ENCODE peak calls at places on chromosomes 6 and 20, in four cellular contexts. Y is endothelial cell of umbilical vein, B is uterus, I is body of pancreas. L is an unnamed sample.

GRCh38 chr6:169452117-169452868 is 198.6 kb upstream of the THBS2 start:
- DNase-seq in Y (no peak), B (peak), I (peak), L (no peak)

GRCh38 chr20:47455133-47456040 is 46.3 kb upstream of the NCOA3 start:
- DNase-seq in Y (no peak), B (no peak), I (no peak), L (no peak)

GRCh38 chr6:39812853-39813533 is 20.8 kb downstream of the DAAM2 start:
- DNase-seq in Y (no peak), B (peak), I (peak), L (no peak)

GRCh38 chr6:30711758-30712380 is 5.2 kb downstream of the MDC1 start:
- DNase-seq in Y (no peak), B (no peak), I (no peak), L (peak)

GRCh38 chr20:25317351-25318075 is 69.6 kb downstream of the PYGB start:
- DNase-seq in Y (no peak), B (peak), I (no peak), L (peak)

GRCh38 chr6:150668882-150669476 is 69.3 kb downstream of the PLEKHG1 start:
- DNase-seq in Y (no peak), B (no peak), I (no peak), L (no peak)

GRCh38 chr6:39841291-39841690 is 49.1 kb downstream of the DAAM2 start:
- DNase-seq in Y (no peak), B (no peak), I (no peak), L (no peak)

GRCh38 chr6:138973481-138974140 is 14.4 kb downstream of the REPS1 start:
- DNase-seq in Y (peak), B (no peak), I (no peak), L (no peak)

GRCh38 chr6:45813943-45814342 is 201.7 kb downstream of the CLIC5 start:
- DNase-seq in Y (no peak), B (no peak), I (no peak), L (no peak)

GRCh38 chr6:26197736-26198625 is 110.8 kb downstream of the HFE start:
- DNase-seq in Y (peak), B (no peak), I (peak), L (no peak)

GRCh38 chr6:169824848-169825557 is 73.6 kb downstream of the ERMARD start:
- DNase-seq in Y (no peak), B (peak), I (no peak), L (no peak)

GRCh38 chr20:47142782-47143170 is 213.7 kb downstream of the ZMYND8 start:
- DNase-seq in Y (no peak), B (no peak), I (no peak), L (no peak)

GRCh38 chr6:31495580-31495979 is 2.4 kb upstream of the MICB start:
- DNase-seq in Y (peak), B (no peak), I (no peak), L (no peak)

GRCh38 chr6:158926429-158926828 is 73.6 kb downstream of the RSPH3 start:
- DNase-seq in Y (no peak), B (no peak), I (no peak), L (no peak)

GRCh38 chr6:11493979-11494378 is 43.6 kb upstream of the TMEM170B start:
- DNase-seq in Y (no peak), B (no peak), I (no peak), L (no peak)

GRCh38 chr6:11497881-11498280 is 39.7 kb upstream of the TMEM170B start:
- DNase-seq in Y (no peak), B (no peak), I (no peak), L (no peak)

GRCh38 chr6:11496152-11497060 is 41.1 kb upstream of the TMEM170B start:
- DNase-seq in Y (peak), B (peak), I (peak), L (no peak)

GRCh38 chr6:11494786-11495564 is 42.6 kb upstream of the TMEM170B start:
- DNase-seq in Y (no peak), B (no peak), I (no peak), L (no peak)

GRCh38 chr6:11495565-11496145 is 41.9 kb upstream of the TMEM170B start:
- DNase-seq in Y (no peak), B (no peak), I (no peak), L (no peak)
- TF ChIP-seq CTCF in Y (no peak), B (no peak), I (no peak), L (no peak)

DNA sequence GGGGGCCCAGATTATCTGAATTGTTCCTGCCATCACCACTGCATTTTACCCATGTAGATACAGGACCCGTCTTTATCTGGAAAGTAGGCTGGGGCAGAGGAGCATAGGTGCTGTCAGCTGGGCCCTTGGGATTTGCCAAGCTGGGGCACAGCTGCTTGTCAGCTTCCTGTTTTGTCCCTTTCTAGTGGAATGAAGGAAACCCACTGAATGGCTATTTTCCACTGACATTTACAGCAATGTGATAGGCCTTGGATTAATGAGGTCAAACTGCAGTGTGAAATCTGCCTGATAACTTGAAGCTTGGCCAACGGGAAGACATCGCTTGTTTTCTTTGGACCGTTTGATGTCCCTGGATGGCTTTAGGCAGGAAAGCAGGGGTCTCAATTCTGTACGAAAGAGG is 6.7 kb downstream of the PPP1R16B start:
- DNase-seq in Y (peak), B (no peak), I (no peak), L (no peak)
- TF ChIP-seq POLR2A in Y (peak), B (no peak), I (no peak), L (no peak)

DNA sequence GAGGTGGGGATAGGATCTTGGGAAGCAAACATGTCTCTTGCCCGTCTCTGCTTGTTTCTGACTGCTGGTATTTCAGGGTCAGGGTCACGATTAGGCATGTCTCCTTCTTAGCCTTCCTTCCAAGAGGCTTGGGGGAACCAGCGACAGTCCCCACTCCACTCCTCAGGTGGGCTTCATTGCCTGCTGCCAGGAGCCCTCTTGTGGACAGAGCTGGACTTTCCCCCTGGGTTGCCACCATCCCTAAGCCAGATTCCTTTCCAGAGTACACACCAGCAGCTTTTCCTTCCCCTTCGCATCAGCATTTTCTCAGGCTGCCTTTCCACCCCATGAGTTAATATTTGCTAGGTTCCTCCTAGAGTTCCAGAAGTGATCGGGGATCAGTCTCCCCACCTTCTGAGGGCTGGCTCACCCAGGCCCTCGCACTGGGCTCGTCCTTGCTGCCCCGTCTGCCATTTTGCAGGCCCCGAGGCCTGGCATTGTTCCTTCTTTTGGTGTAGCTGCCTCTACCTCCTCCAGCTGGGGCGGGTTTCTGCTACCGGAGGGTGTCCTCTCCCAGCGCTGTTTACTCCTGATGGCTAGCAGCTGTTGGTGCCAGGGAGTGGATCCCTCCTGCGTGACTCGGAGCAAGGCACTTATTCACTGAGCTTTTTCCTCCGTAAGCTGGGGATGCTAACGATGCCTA is 8.8 kb upstream of the C20orf144 start:
- DNase-seq in Y (peak), B (peak), I (peak), L (no peak)
- TF ChIP-seq CTCF in Y (peak), B (peak), I (peak), L (peak)

GRCh38 chr6:113645576-113645970 is 211.6 kb upstream of the MARCKS start:
- DNase-seq in Y (no peak), B (peak), I (peak), L (no peak)
- TF ChIP-seq POLR2A in Y (no peak), B (no peak), I (no peak), L (no peak)